ENCODE peak calls at places on chromosomes 13 and 19, in eight cellular contexts. R is psoas muscle; B is ovary; C is effector memory CD4-positive, alpha-beta T cell; G is cardiac muscle cell; M is thoracic aorta; W is fibroblast of lung; X is esophagus squamous epithelium. O is an unnamed sample.
A peak's percentile ranks its signal among the peaks of the same experiment; 100 is the strongest.

GRCh38 chr19:49570138-49570856 is 10.1 kb downstream of the NOSIP start:
- DNase-seq in R (no peak), B (peak; percentile 72), C (peak; percentile 64), G (peak; percentile 91), M (no peak), W (peak; percentile 89), X (no peak), O (no peak)

GRCh38 chr13:45770886-45771285 is 68.8 kb downstream of the CBY2 start:
- DNase-seq in R (no peak), B (no peak), C (no peak), G (no peak), M (no peak), W (no peak), X (no peak), O (no peak)

GRCh38 chr13:98664047-98664446 is 87.1 kb upstream of the STK24 start:
- DNase-seq in R (no peak), B (no peak), C (no peak), G (no peak), M (no peak), W (peak; percentile 9), X (no peak), O (no peak)

GRCh38 chr19:51607920-51608562 is 22.2 kb downstream of the SIGLEC5 start:
- DNase-seq in R (peak; percentile 81), B (peak; percentile 59), C (peak; percentile 29), G (peak; percentile 74), M (no peak), W (peak; percentile 64), X (no peak), O (no peak)

GRCh38 chr13:94705081-94705751 is 7.1 kb downstream of the SOX21 start:
- DNase-seq in R (no peak), B (no peak), C (no peak), G (no peak), M (no peak), W (no peak), X (no peak), O (no peak)

GRCh38 chr13:109773786-109774185 is 12.6 kb downstream of the IRS2 start:
- DNase-seq in R (no peak), B (no peak), C (no peak), G (no peak), M (no peak), W (no peak), X (no peak), O (no peak)

GRCh38 chr13:76703621-76704020 is 182.6 kb downstream of the KCTD12 start:
- DNase-seq in R (no peak), B (no peak), C (no peak), G (no peak), M (no peak), W (no peak), X (no peak), O (no peak)

GRCh38 chr13:43203781-43204180 is 180.4 kb downstream of the DNAJC15 start:
- DNase-seq in R (no peak), B (no peak), C (no peak), G (no peak), M (no peak), W (no peak), X (no peak), O (no peak)

GRCh38 chr19:7415163-7415856 is 66.6 kb downstream of the ARHGEF18 start:
- DNase-seq in R (no peak), B (no peak), C (no peak), G (no peak), M (no peak), W (peak; percentile 78), X (no peak), O (no peak)

GRCh38 chr13:104422668-104423067 is 1356.5 kb upstream of the SLC10A2 start:
- DNase-seq in R (no peak), B (no peak), C (no peak), G (no peak), M (no peak), W (no peak), X (no peak), O (no peak)

GRCh38 chr19:18633321-18633720 is 3.5 kb upstream of the KLHL26 start:
- DNase-seq in R (no peak), B (no peak), C (no peak), G (no peak), M (no peak), W (no peak), X (no peak), O (no peak)

GRCh38 chr13:33690321-33690720 is 127.6 kb upstream of the RFC3 start:
- DNase-seq in R (no peak), B (no peak), C (no peak), G (no peak), M (no peak), W (no peak), X (no peak), O (no peak)

GRCh38 chr13:28136916-28137315 is 1.4 kb upstream of the PAN3 start:
- DNase-seq in R (no peak), B (no peak), C (no peak), G (no peak), M (no peak), W (peak; percentile 9), X (no peak), O (no peak)

GRCh38 chr13:109131698-109132257 is 502.4 kb downstream of the MYO16 start:
- DNase-seq in R (no peak), B (no peak), C (no peak), G (peak; percentile 42), M (no peak), W (no peak), X (no peak), O (no peak)

GRCh38 chr19:40416918-40417713 is 3.9 kb upstream of the PRX start:
- DNase-seq in R (peak; percentile 80), B (no peak), C (no peak), G (no peak), M (no peak), W (no peak), X (no peak), O (no peak)

GRCh38 chr13:54029226-54029625 is 1000.6 kb downstream of the OLFM4 start:
- DNase-seq in R (no peak), B (no peak), C (no peak), G (no peak), M (no peak), W (no peak), X (no peak), O (no peak)

GRCh38 chr13:84192125-84192524 is 309.9 kb upstream of the SLITRK1 start:
- DNase-seq in R (no peak), B (no peak), C (no peak), G (no peak), M (no peak), W (peak; percentile 47), X (no peak), O (no peak)

DNA sequence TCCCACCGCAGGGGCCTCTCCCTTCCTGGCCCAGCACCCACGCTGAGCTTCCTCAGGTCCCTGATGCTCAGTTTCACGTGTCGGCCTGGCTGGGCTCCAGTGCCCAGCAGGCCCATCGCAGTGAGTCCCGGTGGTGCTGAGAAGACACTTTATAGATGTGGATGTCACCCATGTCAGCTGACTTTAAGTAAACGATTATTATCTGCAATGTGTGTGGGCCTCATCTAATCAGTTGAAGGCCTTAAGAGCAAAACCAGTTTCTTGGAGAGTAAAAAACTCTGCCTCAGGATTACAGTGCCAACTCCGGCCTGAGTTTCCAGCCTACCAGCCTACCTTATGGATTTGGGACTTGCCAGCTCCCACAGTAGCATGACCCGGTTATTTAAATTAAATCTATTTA is 17.3 kb upstream of the SMIM17 start:
- DNase-seq in R (no peak), B (no peak), C (no peak), G (no peak), M (no peak), W (no peak), X (no peak), O (no peak)
- H3K9me3 ChIP-seq in R (peaks cover 49% of the 10 kb centered on the region), B (peaks cover 25% of the 10 kb centered on the region), C (peaks cover 43% of the 10 kb centered on the region), G (no peaks in the 10 kb centered on the region), M (peaks cover 88% of the 10 kb centered on the region), W (no peaks in the 10 kb centered on the region), X (peaks cover 63% of the 10 kb centered on the region), O (peaks cover 16% of the 10 kb centered on the region)

GRCh38 chr13:30418886-30419459 is 3.3 kb upstream of the UBE2L5 start:
- DNase-seq in R (no peak), B (no peak), C (no peak), G (no peak), M (no peak), W (no peak), X (no peak), O (no peak)

GRCh38 chr13:30421093-30422055 is 919 bp upstream of the UBE2L5 start:
- DNase-seq in R (peak; percentile 94), B (peak; percentile 86), C (peak; percentile 26), G (peak; percentile 87), M (peak; percentile 62), W (peak; percentile 89), X (peak; percentile 37), O (peak; percentile 36)

GRCh38 chr13:30415430-30416030 is 6.8 kb upstream of the UBE2L5 start:
- DNase-seq in R (no peak), B (no peak), C (no peak), G (no peak), M (no peak), W (no peak), X (no peak), O (no peak)

GRCh38 chr13:30416471-30416870 is 5.8 kb upstream of the UBE2L5 start:
- DNase-seq in R (no peak), B (no peak), C (no peak), G (no peak), M (no peak), W (no peak), X (no peak), O (no peak)

GRCh38 chr13:30418075-30418715 is 4.1 kb upstream of the UBE2L5 start:
- DNase-seq in R (no peak), B (no peak), C (no peak), G (no peak), M (no peak), W (no peak), X (no peak), O (no peak)
- H3K9me3 ChIP-seq in R (no peaks in the 10 kb centered on the region), B (no peaks in the 10 kb centered on the region), C (no peaks in the 10 kb centered on the region), G (no peaks in the 10 kb centered on the region), M (no peaks in the 10 kb centered on the region), W (no peaks in the 10 kb centered on the region), X (no peaks in the 10 kb centered on the region), O (no peaks in the 10 kb centered on the region)

DNA sequence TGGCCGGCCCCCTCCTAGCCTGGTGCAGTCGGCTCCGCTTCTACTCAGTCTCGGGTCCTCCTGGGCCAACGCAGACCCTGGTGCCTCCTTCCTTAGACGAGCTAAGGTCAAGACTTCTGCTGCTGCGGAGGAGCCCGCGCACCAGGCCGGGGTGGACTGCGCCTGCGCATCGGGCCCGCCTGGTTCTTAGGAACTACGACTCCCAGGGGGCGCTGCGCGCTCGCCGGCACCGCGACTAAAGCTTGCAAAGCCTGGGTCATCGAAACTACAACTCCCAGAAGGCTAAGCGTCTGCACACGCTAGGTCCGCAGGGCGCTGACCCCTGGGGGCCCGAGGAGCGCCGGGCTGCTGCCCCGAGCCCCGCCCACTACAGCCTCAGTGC is at the start of gene ZNF835:
- DNase-seq in R (peak; percentile 95), B (peak; percentile 93), C (peak; percentile 55), G (peak; percentile 57), M (peak; percentile 60), W (peak; percentile 70), X (peak; percentile 28), O (peak; percentile 42)
- H3K9me3 ChIP-seq in R (no peaks in the 10 kb centered on the region), B (no peaks in the 10 kb centered on the region), C (no peaks in the 10 kb centered on the region), G (no peaks in the 10 kb centered on the region), M (no peaks in the 10 kb centered on the region), W (no peaks in the 10 kb centered on the region), X (no peaks in the 10 kb centered on the region), O (no peaks in the 10 kb centered on the region)

GRCh38 chr19:36707134-36707533 is 19.7 kb downstream of the ZNF567 start:
- DNase-seq in R (no peak), B (no peak), C (no peak), G (no peak), M (no peak), W (no peak), X (no peak), O (no peak)
- H3K9me3 ChIP-seq in R (peaks cover 85% of the 10 kb centered on the region), B (peaks cover 46% of the 10 kb centered on the region), C (peaks cover 50% of the 10 kb centered on the region), G (peaks cover 3% of the 10 kb centered on the region), M (peaks cover 86% of the 10 kb centered on the region), W (peaks cover 2% of the 10 kb centered on the region), X (peaks cover 83% of the 10 kb centered on the region), O (peaks cover 30% of the 10 kb centered on the region)

O was measured in T-helper 17 cell.